ENCODE peak calls at places on chromosome 3, in ten cellular contexts. J, F, X, E, O, I, A, S, Q and H are unnamed samples.

GRCh38 chr3:57544181-57545125 is at the start of gene DNAH12:
- DNase-seq in E (peak), Q (peak), A (no peak), F (peak), J (no peak), I (no peak), O (no peak), S (peak), X (no peak), H (no peak)

GRCh38 chr3:3066910-3067309 is 43.3 kb downstream of the IL5RA start:
- DNase-seq in I (no peak), X (no peak), F (no peak), O (no peak), Q (no peak), J (no peak), E (no peak), A (no peak), S (no peak), H (no peak)

GRCh38 chr3:184565421-184566211 is 4.0 kb downstream of the EPHB3 start:
- DNase-seq in X (no peak), O (no peak), F (peak), E (peak), I (no peak), Q (no peak), S (no peak), J (peak), A (no peak), H (peak)

GRCh38 chr3:59734061-59734460 is 684.2 kb upstream of the CFAP20DC start:
- DNase-seq in F (no peak), O (no peak), J (no peak), Q (no peak), E (no peak), S (no peak), A (no peak), X (no peak), I (no peak), H (no peak)

GRCh38 chr3:30073622-30074021 is 532.8 kb upstream of the TGFBR2 start:
- DNase-seq in O (no peak), A (no peak), I (no peak), Q (no peak), F (peak), S (no peak), J (no peak), E (no peak), X (no peak), H (no peak)

GRCh38 chr3:143070977-143071551 is 48.5 kb upstream of the CHST2 start:
- DNase-seq in I (no peak), A (no peak), E (no peak), Q (no peak), X (no peak), F (no peak), S (no peak), J (peak), O (no peak), H (no peak)

GRCh38 chr3:38519000-38519399 is 22.9 kb downstream of the EXOG start:
- DNase-seq in X (no peak), F (no peak), A (no peak), J (no peak), Q (no peak), E (no peak), I (no peak), O (no peak), S (no peak), H (no peak)

GRCh38 chr3:195829897-195830254 is 18.1 kb upstream of the MUC4 start:
- DNase-seq in X (no peak), A (peak), F (no peak), I (no peak), E (no peak), Q (no peak), J (no peak), O (no peak), S (no peak), H (no peak)

GRCh38 chr3:108127301-108127988 is 36.6 kb upstream of the CD47 start:
- DNase-seq in Q (peak), F (no peak), S (peak), I (no peak), X (peak), O (no peak), J (no peak), A (no peak), E (no peak), H (no peak)

GRCh38 chr3:41075958-41076357 is 123.3 kb upstream of the CTNNB1 start:
- DNase-seq in A (peak), I (peak), O (peak), Q (no peak), E (no peak), X (no peak), J (no peak), S (no peak), F (no peak), H (no peak)

GRCh38 chr3:146464005-146464595 is 5.3 kb downstream of the PLSCR2 start:
- DNase-seq in I (no peak), Q (no peak), S (no peak), X (no peak), E (no peak), F (no peak), J (no peak), A (no peak), O (no peak), H (no peak)

GRCh38 chr3:152204218-152204617 is 64.5 kb upstream of the MBNL1 start:
- DNase-seq in F (no peak), J (no peak), S (no peak), I (no peak), E (no peak), X (no peak), O (no peak), Q (no peak), A (no peak), H (no peak)

GRCh38 chr3:81643721-81644120 is 117.7 kb downstream of the GBE1 start:
- DNase-seq in E (no peak), S (no peak), A (no peak), J (no peak), O (no peak), I (no peak), Q (peak), F (peak), X (no peak), H (no peak)

GRCh38 chr3:36895488-36896409 is 49.1 kb downstream of the TRANK1 start:
- DNase-seq in I (no peak), Q (no peak), J (no peak), O (no peak), X (no peak), F (no peak), E (no peak), A (no peak), S (no peak), H (no peak)

GRCh38 chr3:100335137-100335833 is 728 bp downstream of the NIT2 start:
- DNase-seq in Q (peak), S (peak), F (peak), I (no peak), A (no peak), E (no peak), O (no peak), J (no peak), X (no peak), H (no peak)

GRCh38 chr3:127867986-127868385 is 45.7 kb upstream of the MGLL start:
- DNase-seq in A (no peak), O (no peak), Q (no peak), I (no peak), S (no peak), F (no peak), X (no peak), E (no peak), J (no peak), H (no peak)

GRCh38 chr3:149487598-149488197 is 13.2 kb downstream of the TM4SF4 start:
- DNase-seq in J (no peak), Q (peak), E (no peak), X (no peak), I (no peak), F (peak), S (peak), A (no peak), O (no peak), H (no peak)

GRCh38 chr3:23945653-23945902 is 492 bp downstream of the NR1D2 start:
- DNase-seq in J (no peak), I (no peak), O (no peak), E (no peak), S (no peak), F (no peak), Q (no peak), X (no peak), A (no peak), H (no peak)